ENCODE peak calls at places on chromosomes 2 and 18, in seven cellular contexts. C, L, D, M, Q, T and E are unnamed samples.

GRCh38 chr2:172200495-172201085 is 97.9 kb upstream of the DLX2 start:
- DNase-seq in C (peak), L (no peak), D (no peak), M (no peak), Q (peak), T (no peak), E (peak)

GRCh38 chr2:175170679-175171304 is 2.8 kb upstream of the ATF2 start:
- DNase-seq in C (no peak), L (no peak), D (no peak), M (no peak), Q (no peak), T (no peak), E (no peak)

GRCh38 chr2:239946570-239947311 is 78.4 kb downstream of the NDUFA10 start:
- DNase-seq in C (no peak), L (peak), D (peak), M (no peak), Q (no peak), T (peak), E (no peak)

GRCh38 chr2:73043978-73044832 is 27.3 kb downstream of the SFXN5 start:
- DNase-seq in C (peak), L (no peak), D (no peak), M (no peak), Q (no peak), T (no peak), E (no peak)

GRCh38 chr2:240303896-240304745 is 131.3 kb upstream of the GPC1 start:
- DNase-seq in C (no peak), L (no peak), D (peak), M (no peak), Q (no peak), T (peak), E (no peak)

GRCh38 chr2:231597014-231597611 is 4.4 kb downstream of the TEX44 start:
- DNase-seq in C (peak), L (no peak), D (no peak), M (no peak), Q (no peak), T (no peak), E (no peak)

GRCh38 chr2:8939486-8940114 is 63.9 kb downstream of the MBOAT2 start:
- DNase-seq in C (no peak), L (no peak), D (no peak), M (no peak), Q (no peak), T (no peak), E (no peak)

GRCh38 chr18:49017813-49018552 is 67.2 kb upstream of the SMAD7 start:
- DNase-seq in C (no peak), L (peak), D (peak), M (no peak), Q (no peak), T (peak), E (peak)

GRCh38 chr2:224563537-224563936 is 21.6 kb downstream of the CUL3 start:
- DNase-seq in C (no peak), L (no peak), D (no peak), M (no peak), Q (no peak), T (no peak), E (no peak)

GRCh38 chr18:79877163-79878091 is 74.0 kb downstream of the SLC66A2 start:
- DNase-seq in C (no peak), L (no peak), D (no peak), M (no peak), Q (no peak), T (no peak), E (no peak)

GRCh38 chr2:8132371-8132831 is 549.5 kb upstream of the ID2 start:
- DNase-seq in C (peak), L (no peak), D (no peak), M (no peak), Q (no peak), T (no peak), E (no peak)

GRCh38 chr2:60926751-60927568 is 45.6 kb downstream of the REL start:
- DNase-seq in C (peak), L (no peak), D (no peak), M (no peak), Q (peak), T (no peak), E (no peak)

GRCh38 chr2:177353084-177353483 is 39.5 kb upstream of the AGPS start:
- DNase-seq in C (peak), L (no peak), D (no peak), M (no peak), Q (peak), T (no peak), E (no peak)

GRCh38 chr18:22032392-22032961 is 136.9 kb upstream of the GATA6 start:
- DNase-seq in C (peak), L (no peak), D (no peak), M (no peak), Q (peak), T (no peak), E (peak)

GRCh38 chr2:53672881-53673522 is 94.6 kb upstream of the CHAC2 start:
- DNase-seq in C (peak), L (no peak), D (no peak), M (no peak), Q (peak), T (no peak), E (no peak)

GRCh38 chr18:6752200-6752873 is 22.8 kb downstream of the ARHGAP28 start:
- DNase-seq in C (peak), L (no peak), D (no peak), M (no peak), Q (peak), T (no peak), E (no peak)

GRCh38 chr2:45839388-45840251 is 188.1 kb downstream of the PRKCE start:
- DNase-seq in C (peak), L (no peak), D (no peak), M (no peak), Q (peak), T (no peak), E (no peak)

GRCh38 chr2:112962308-112963175 is 15.3 kb upstream of the IL36G start:
- DNase-seq in C (no peak), L (no peak), D (no peak), M (no peak), Q (no peak), T (no peak), E (no peak)

GRCh38 chr18:44320619-44321460 is 359.8 kb upstream of the SETBP1 start:
- DNase-seq in C (no peak), L (peak), D (no peak), M (no peak), Q (no peak), T (no peak), E (no peak)

GRCh38 chr2:61889212-61889956 is 928 bp upstream of the CCT4 start:
- DNase-seq in C (no peak), L (peak), D (peak), M (no peak), Q (no peak), T (no peak), E (peak)

GRCh38 chr2:172848549-172848948 is 112.9 kb downstream of the RAPGEF4 start:
- DNase-seq in C (no peak), L (no peak), D (no peak), M (no peak), Q (no peak), T (no peak), E (no peak)

GRCh38 chr2:239313776-239314175 is 87.0 kb downstream of the HDAC4 start:
- DNase-seq in C (no peak), L (peak), D (no peak), M (no peak), Q (no peak), T (peak), E (no peak)

GRCh38 chr2:167972020-167972419 is 275.4 kb downstream of the STK39 start:
- DNase-seq in C (no peak), L (no peak), D (no peak), M (no peak), Q (no peak), T (no peak), E (no peak)

DNA sequence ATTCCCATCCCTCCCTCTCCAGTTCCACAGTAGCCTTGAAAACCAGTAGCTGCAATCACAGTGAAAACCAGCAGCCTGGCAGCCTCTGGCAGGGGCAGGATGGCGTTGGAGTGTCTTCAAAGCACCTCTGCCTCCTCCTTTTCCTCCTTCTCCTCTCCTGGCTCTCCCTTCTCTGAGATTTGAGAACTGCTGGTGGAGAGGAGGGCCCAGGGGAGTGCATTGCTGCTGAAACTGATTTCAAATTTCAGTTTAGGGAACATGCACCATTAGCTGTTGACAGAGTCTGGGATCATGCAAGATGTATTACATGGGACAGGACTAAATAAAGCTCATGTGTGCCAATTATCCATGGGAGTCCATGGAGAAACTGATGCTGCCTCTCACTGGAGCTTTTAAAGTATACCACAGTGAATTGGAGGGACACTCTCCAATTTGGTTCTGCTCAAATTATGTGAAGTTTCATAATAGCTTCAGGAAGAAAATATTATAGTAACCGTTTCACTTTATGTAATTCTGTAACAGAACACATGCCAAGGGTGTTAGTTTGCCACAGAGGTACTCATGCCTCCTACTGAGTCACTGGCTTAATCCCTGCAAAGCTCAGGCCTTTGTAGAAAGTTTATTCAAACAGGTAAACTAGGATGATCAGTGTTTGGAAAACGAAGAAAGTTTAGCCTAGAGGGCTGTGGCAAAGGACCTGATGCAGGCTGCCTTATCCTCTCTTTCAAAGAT is 146.1 kb downstream of the PRPF40A start:
- DNase-seq in C (no peak), L (no peak), D (no peak), M (no peak), Q (peak), T (no peak), E (no peak)
- H3K27ac ChIP-seq in C (no peak), L (no peak), D (no peak), M (no peak), Q (no peak), T (no peak), E (no peak)

GRCh38 chr2:105439130-105439529 is 40.3 kb upstream of the FHL2 start:
- DNase-seq in C (peak), L (no peak), D (no peak), M (no peak), Q (no peak), T (no peak), E (no peak)

GRCh38 chr2:105437708-105438103 is 38.9 kb upstream of the FHL2 start:
- DNase-seq in C (peak), L (no peak), D (no peak), M (no peak), Q (peak), T (no peak), E (no peak)

GRCh38 chr2:105442056-105442455 is 43.2 kb upstream of the FHL2 start:
- DNase-seq in C (no peak), L (no peak), D (no peak), M (no peak), Q (no peak), T (no peak), E (no peak)

GRCh38 chr2:105442721-105443120 is 43.9 kb upstream of the FHL2 start:
- DNase-seq in C (peak), L (no peak), D (no peak), M (no peak), Q (no peak), T (no peak), E (no peak)

DNA sequence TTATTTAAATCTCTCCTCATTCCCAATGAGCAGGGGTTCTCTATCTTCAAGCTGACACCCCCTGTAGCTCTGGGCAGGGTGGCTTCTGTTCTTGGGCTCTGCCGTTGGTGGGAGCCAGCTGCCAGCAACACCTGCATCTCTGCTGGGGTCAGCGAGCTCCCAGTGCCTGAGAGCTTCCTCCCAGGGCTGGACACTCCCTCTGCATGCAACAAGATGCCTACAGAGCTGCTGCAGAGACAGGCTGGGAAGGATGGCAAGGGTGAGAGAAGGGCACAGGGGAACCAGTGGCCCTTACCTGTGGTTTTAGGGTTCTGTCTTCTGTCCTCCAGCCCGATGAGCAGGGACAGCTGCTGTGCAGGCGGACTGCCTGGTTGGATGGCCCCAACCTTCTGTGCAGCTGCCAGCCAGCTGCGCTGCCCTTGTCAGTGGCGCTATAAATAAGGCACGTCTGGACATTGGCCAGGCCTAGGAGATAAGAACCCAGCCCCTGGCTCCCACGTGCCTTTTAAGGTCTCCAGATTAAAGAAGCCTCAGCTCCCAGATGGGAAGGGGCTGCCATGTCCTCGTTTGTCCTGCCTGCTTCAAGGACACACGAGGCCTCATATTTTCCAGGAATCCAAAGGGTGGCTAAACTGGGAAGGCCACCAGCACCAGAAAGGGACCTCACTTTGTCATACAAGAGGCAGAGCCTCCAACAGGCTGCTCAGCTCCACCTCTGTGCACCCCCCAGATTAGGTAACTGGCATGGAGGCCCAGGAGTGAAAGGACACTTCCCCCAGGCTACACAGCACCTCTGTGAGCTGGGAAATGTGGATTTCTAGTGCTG is 39.5 kb upstream of the FHL2 start:
- DNase-seq in C (peak), L (no peak), D (peak), M (no peak), Q (peak), T (no peak), E (peak)
- H3K27ac ChIP-seq in C (peak), L (no peak), D (peak), M (no peak), Q (peak), T (peak), E (peak)

GRCh38 chr18:58909521-58909920 is 44.8 kb downstream of the ZNF532 start:
- DNase-seq in C (no peak), L (no peak), D (peak), M (no peak), Q (no peak), T (no peak), E (no peak)

GRCh38 chr18:58915006-58915799 is 50.5 kb downstream of the ZNF532 start:
- DNase-seq in C (peak), L (no peak), D (no peak), M (no peak), Q (no peak), T (no peak), E (no peak)

GRCh38 chr18:58908006-58908405 is 43.3 kb downstream of the ZNF532 start:
- DNase-seq in C (no peak), L (no peak), D (no peak), M (no peak), Q (no peak), T (no peak), E (no peak)

GRCh38 chr18:58911766-58912165 is 47.1 kb downstream of the ZNF532 start:
- DNase-seq in C (no peak), L (no peak), D (no peak), M (no peak), Q (peak), T (no peak), E (no peak)

GRCh38 chr18:58911241-58911640 is 46.6 kb downstream of the ZNF532 start:
- DNase-seq in C (no peak), L (no peak), D (no peak), M (no peak), Q (peak), T (no peak), E (no peak)
- H3K27ac ChIP-seq in C (peak), L (no peak), D (peak), M (no peak), Q (peak), T (peak), E (no peak)

GRCh38 chr2:27960237-27960912 is 69.8 kb downstream of the BABAM2 start:
- DNase-seq in C (peak), L (no peak), D (no peak), M (no peak), Q (peak), T (no peak), E (no peak)
- H3K27ac ChIP-seq in C (peak), L (no peak), D (no peak), M (peak), Q (peak), T (no peak), E (no peak)

GRCh38 chr2:12674644-12675328 is 42.0 kb upstream of the TRIB2 start:
- DNase-seq in C (no peak), L (no peak), D (no peak), M (no peak), Q (no peak), T (no peak), E (no peak)

GRCh38 chr2:12675801-12676200 is 40.9 kb upstream of the TRIB2 start:
- DNase-seq in C (peak), L (no peak), D (no peak), M (no peak), Q (peak), T (no peak), E (no peak)

GRCh38 chr2:12678189-12678588 is 38.5 kb upstream of the TRIB2 start:
- DNase-seq in C (no peak), L (no peak), D (no peak), M (no peak), Q (peak), T (no peak), E (no peak)

GRCh38 chr2:12675352-12675795 is 41.4 kb upstream of the TRIB2 start:
- DNase-seq in C (peak), L (no peak), D (no peak), M (no peak), Q (peak), T (no peak), E (no peak)

DNA sequence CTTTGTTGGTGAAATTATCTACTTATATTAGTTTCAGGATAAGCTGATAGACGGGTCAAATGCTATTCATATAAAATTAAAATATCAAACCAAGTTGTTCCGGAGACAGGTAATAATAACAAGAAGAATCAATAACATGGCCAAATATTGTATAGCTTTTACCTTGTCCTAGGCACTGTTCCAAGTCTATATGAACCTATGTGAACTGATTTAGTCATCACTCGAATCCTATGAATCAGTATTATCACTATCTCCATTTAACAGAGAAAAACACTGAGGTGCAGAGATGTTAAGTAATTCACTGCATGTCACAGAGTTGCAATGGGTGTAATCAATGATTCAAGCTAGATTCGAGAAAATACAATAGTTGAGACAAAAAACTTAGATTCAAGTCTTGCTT is 40.0 kb upstream of the TRIB2 start:
- DNase-seq in C (no peak), L (no peak), D (no peak), M (no peak), Q (no peak), T (no peak), E (no peak)
- H3K27ac ChIP-seq in C (no peak), L (no peak), D (no peak), M (no peak), Q (no peak), T (no peak), E (no peak)

GRCh38 chr2:226766352-226767055 is 33.1 kb downstream of the IRS1 start:
- DNase-seq in C (peak), L (no peak), D (no peak), M (no peak), Q (peak), T (no peak), E (no peak)

GRCh38 chr2:226760412-226761194 is 39.0 kb downstream of the IRS1 start:
- DNase-seq in C (peak), L (no peak), D (no peak), M (no peak), Q (peak), T (no peak), E (no peak)

GRCh38 chr2:226759768-226760167 is 39.9 kb downstream of the IRS1 start:
- DNase-seq in C (no peak), L (no peak), D (no peak), M (no peak), Q (no peak), T (no peak), E (no peak)

GRCh38 chr2:226761195-226761583 is 38.4 kb downstream of the IRS1 start:
- DNase-seq in C (no peak), L (no peak), D (no peak), M (no peak), Q (no peak), T (no peak), E (no peak)

DNA sequence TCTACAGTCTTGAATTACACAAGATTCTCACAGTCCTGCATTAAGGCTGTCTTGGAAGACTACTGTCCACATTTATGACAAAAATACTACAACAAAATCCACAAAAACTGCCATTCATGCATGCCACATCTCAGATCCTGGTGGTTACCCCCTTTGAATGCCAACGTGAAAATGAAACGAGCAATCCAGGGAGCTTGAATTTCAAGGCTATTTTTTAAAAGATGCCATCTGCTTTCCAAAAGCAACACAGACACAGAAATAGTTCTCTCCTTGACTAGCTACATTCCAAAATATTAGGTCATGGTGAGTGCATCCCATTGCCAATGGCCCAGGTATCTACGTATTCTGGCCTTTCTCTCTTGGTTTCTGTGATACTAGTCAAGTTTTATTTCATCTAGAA is 36.3 kb downstream of the IRS1 start:
- DNase-seq in C (peak), L (no peak), D (no peak), M (no peak), Q (peak), T (no peak), E (no peak)
- H3K27ac ChIP-seq in C (no peak), L (no peak), D (no peak), M (no peak), Q (peak), T (peak), E (no peak)

GRCh38 chr2:55097083-55097461 is 46.8 kb upstream of the RTN4 start:
- DNase-seq in C (no peak), L (no peak), D (no peak), M (no peak), Q (no peak), T (no peak), E (no peak)
- H3K27ac ChIP-seq in C (no peak), L (no peak), D (peak), M (no peak), Q (peak), T (no peak), E (no peak)

GRCh38 chr18:9735238-9735637 is 27.1 kb downstream of the RAB31 start:
- DNase-seq in C (no peak), L (no peak), D (peak), M (no peak), Q (no peak), T (no peak), E (no peak)
- H3K27ac ChIP-seq in C (no peak), L (no peak), D (no peak), M (no peak), Q (no peak), T (no peak), E (no peak)